ENCODE peak calls at places on chromosome 14, in seven cellular contexts. P, H, V, E, N, G and F are unnamed samples. For H3K36me3 and H3K9me3, the result is how much of the 10 kb centered on the place peaks cover.

GRCh38 chr14:100523131-100523530 is 64.1 kb downstream of the BEGAIN start:
- DNase-seq in N (no peak), P (no peak), H (no peak), E (no peak), G (no peak), V (no peak), F (no peak)

GRCh38 chr14:54312166-54312801 is 84.5 kb upstream of the CDKN3 start:
- DNase-seq in E (no peak), V (no peak), G (peak), N (no peak), H (no peak), P (no peak), F (peak)

GRCh38 chr14:74955229-74955999 is at the start of gene PGF:
- DNase-seq in E (peak), V (no peak), P (peak), N (peak), H (peak), G (peak), F (peak)

GRCh38 chr14:25050494-25051170 is 685 bp upstream of the STXBP6 start:
- DNase-seq in G (no peak), E (no peak), P (peak), V (no peak), H (no peak), N (no peak), F (no peak)

GRCh38 chr14:101191086-101191881 is 287.8 kb upstream of the RTL1 start:
- DNase-seq in N (no peak), P (no peak), G (no peak), V (no peak), H (no peak), E (no peak), F (no peak)

GRCh38 chr14:87829543-87829942 is 163.4 kb downstream of the GALC start:
- DNase-seq in V (no peak), G (no peak), P (no peak), E (no peak), H (no peak), N (no peak), F (no peak)

GRCh38 chr14:51462182-51462581 is 189.5 kb upstream of the FRMD6 start:
- DNase-seq in H (no peak), E (no peak), N (no peak), V (no peak), P (no peak), G (no peak), F (no peak)

GRCh38 chr14:94655169-94655710 is 43.0 kb downstream of the SERPINA3 start:
- DNase-seq in E (no peak), N (no peak), G (no peak), P (no peak), H (no peak), V (no peak), F (no peak)

GRCh38 chr14:29805415-29806123 is 122.1 kb downstream of the PRKD1 start:
- DNase-seq in G (no peak), E (no peak), H (peak), V (no peak), P (no peak), N (peak), F (peak)

GRCh38 chr14:31449971-31450610 is 7.2 kb downstream of the DTD2 start:
- DNase-seq in N (no peak), G (no peak), V (peak), P (no peak), E (no peak), H (no peak), F (peak)

GRCh38 chr14:21476526-21476924 is 234 bp downstream of the RAB2B start:
- DNase-seq in G (no peak), E (no peak), P (no peak), H (peak), N (peak), V (no peak), F (no peak)

GRCh38 chr14:32109676-32110075 is 32.6 kb downstream of the ARHGAP5 start:
- DNase-seq in V (no peak), E (no peak), N (no peak), G (no peak), P (no peak), H (no peak), F (no peak)

DNA sequence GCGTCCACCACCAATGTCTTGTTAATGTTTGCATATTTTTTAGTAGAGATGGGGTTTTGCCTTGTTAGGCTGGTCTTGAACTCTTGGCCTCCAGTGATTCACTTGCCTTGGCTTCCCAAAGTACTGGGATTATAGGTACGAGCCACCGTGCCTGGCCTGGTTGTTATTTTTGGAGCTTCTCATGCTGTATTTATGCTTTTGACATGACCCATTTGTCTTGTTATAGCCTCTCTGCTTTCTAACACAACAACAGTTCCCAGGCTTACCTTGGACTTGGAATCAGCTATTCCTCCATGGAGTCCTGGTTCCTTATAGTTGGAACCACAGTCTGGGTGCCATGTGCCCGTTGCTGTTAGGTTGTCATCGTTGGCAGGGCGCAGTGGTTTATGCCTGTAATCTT is 29.7 kb downstream of the ZNF410 start:
- DNase-seq in V (no peak), N (no peak), G (no peak), E (no peak), H (no peak), P (no peak), F (no peak)
- H3K36me3 ChIP-seq in V (under half), N (under half), G (under half), E (half or more), H (under half), P (under half), F (under half)

DNA sequence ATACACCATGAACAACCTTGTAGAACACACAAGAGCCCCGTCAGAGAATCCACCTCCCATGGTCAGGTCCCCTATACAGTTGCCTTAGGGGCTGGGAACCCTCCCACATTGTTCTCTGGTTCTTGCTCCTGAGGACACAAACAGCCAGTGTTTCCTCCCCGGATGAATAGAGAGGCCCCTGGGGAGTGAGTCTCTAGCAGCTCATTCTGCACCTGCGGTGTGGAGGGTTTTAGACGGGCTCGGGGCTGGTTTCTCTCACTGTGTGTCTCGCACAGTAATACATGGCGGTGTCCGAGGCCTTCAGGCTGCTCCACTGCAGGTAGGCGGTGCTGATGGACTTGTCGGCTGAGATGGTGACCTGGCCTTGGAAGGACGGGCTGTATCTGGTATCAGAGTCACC is 1052.1 kb downstream of the TMEM121 start:
- DNase-seq in P (no peak), N (no peak), V (no peak), H (no peak), G (no peak), E (no peak), F (no peak)
- H3K9me3 ChIP-seq in P (under half), N (under half), V (under half), H (under half), G (under half), E (under half), F (under half)

GRCh38 chr14:52878469-52878868 is 72.4 kb downstream of the FERMT2 start:
- DNase-seq in N (no peak), V (no peak), E (no peak), G (no peak), H (no peak), P (no peak), F (no peak)
- H3K36me3 ChIP-seq in N (under half), V (under half), E (half or more), G (under half), H (under half), P (under half), F (under half)

GRCh38 chr14:26870722-26871121 is 272.9 kb upstream of the NOVA1 start:
- DNase-seq in P (no peak), G (no peak), V (no peak), E (no peak), N (no peak), H (no peak), F (no peak)
- H3K9me3 ChIP-seq in P (under half), G (under half), V (under half), E (under half), N (under half), H (under half), F (under half)

DNA sequence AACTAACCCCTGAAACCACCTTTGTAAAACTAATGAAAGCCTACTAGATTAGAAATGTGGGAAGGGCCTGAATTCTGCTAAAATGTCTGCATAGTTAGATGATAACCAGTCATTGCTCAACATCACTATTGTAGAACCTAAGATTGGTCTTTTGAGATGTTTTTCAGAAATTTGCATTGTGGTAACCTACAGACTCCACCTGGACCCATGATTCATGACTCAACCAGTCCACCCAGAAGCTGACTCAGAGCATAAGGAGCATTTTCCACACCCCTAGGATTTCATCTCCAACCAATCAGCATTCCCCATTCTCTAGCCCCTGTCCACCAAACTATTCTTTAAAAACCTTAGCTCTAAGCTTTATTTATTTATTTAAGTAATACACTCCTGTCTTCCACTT is 30.4 kb upstream of the CHGA start:
- DNase-seq in G (no peak), H (no peak), V (no peak), N (no peak), E (no peak), P (no peak), F (no peak)
- H3K36me3 ChIP-seq in G (under half), H (under half), V (under half), N (under half), E (under half), P (under half), F (under half)

DNA sequence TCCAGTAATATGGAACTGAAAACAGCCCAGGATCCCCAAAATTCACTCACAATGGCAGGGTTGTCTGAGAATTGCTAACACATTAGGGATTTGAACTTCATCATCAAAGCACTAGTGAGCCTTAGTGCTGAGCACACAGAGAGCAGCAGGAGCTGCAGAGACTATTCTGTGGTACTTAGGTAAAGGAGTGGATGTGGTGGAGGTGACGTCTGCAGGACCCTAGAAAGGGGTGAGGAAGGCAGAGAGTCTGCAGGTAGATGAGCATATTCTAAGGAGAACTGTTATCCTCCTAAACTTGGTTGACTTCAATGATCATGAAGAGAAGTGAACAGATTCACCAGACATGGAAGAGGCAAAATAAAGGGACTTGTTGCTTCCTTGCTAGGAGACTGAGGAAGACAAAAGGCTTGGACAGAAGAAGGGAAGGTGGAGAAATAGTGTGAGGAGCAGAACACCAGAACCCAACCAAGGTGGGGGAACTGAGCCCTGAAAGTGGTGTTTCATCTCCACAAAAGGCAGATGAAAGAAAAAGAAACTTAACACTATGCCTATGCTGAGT is 1164.0 kb downstream of the TMEM121 start:
- DNase-seq in G (no peak), H (no peak), E (no peak), N (no peak), V (no peak), P (no peak), F (no peak)
- H3K9me3 ChIP-seq in G (under half), H (under half), E (under half), N (under half), V (under half), P (under half), F (under half)

GRCh38 chr14:34568803-34569202 is 29.3 kb upstream of the EAPP start:
- DNase-seq in N (no peak), V (no peak), H (no peak), P (no peak), G (no peak), E (no peak), F (no peak)

GRCh38 chr14:34569750-34570149 is 30.2 kb upstream of the EAPP start:
- DNase-seq in V (no peak), P (no peak), H (no peak), E (no peak), G (no peak), N (no peak), F (no peak)

GRCh38 chr14:34571771-34572170 is 32.3 kb upstream of the EAPP start:
- DNase-seq in N (no peak), P (no peak), H (no peak), V (no peak), G (no peak), E (no peak), F (no peak)
- H3K36me3 ChIP-seq in N (under half), P (under half), H (under half), V (under half), G (under half), E (under half), F (half or more)